ENCODE peak calls at places on chromosome 17, in nine cellular contexts. S is effector CD4-positive, alpha-beta T cell; Y is NCI-H460; M is fibroblast of pulmonary artery; B is GM04504; X is right atrium auricular region; D is memory B cell; Z is mesenteric fat pad; P is Right ventricle myocardium superior. I is an unnamed sample.

GRCh38 chr17:77312061-77312684 is 171.4 kb downstream of the SEC14L1 start:
- DNase-seq in Z (no peak), Y (no peak), M (no peak), P (peak), D (no peak), S (no peak), X (no peak), B (no peak), I (no peak)

GRCh38 chr17:35918665-35919064 is 11.9 kb downstream of the RDM1 start:
- DNase-seq in Z (no peak), M (peak), Y (no peak), P (no peak), X (no peak), D (no peak), S (no peak), B (no peak), I (no peak)

GRCh38 chr17:56715613-56716357 is 117.9 kb downstream of the C17orf67 start:
- DNase-seq in S (peak), D (peak), Z (no peak), M (peak), Y (peak), X (peak), P (peak), B (peak), I (peak)

GRCh38 chr17:77859411-77859810 is 99.1 kb upstream of the TNRC6C start:
- DNase-seq in X (no peak), D (no peak), B (no peak), Z (no peak), Y (no peak), M (no peak), S (no peak), P (no peak), I (no peak)

GRCh38 chr17:8479431-8479947 is 43.8 kb downstream of the NDEL1 start:
- DNase-seq in Y (no peak), D (no peak), Z (peak), B (peak), M (peak), X (no peak), P (peak), S (no peak), I (no peak)

GRCh38 chr17:28481081-28481571 is 7.7 kb downstream of the SLC13A2 start:
- DNase-seq in X (no peak), S (no peak), D (no peak), P (no peak), Z (no peak), Y (no peak), M (no peak), B (no peak), I (no peak)

GRCh38 chr17:34305061-34305460 is 14.2 kb upstream of the CCL8 start:
- DNase-seq in S (no peak), D (no peak), X (no peak), P (no peak), Y (no peak), M (no peak), B (no peak), Z (no peak), I (no peak)

GRCh38 chr17:57963149-57963511 is 7.9 kb upstream of the CUEDC1 start:
- DNase-seq in D (no peak), Y (no peak), M (no peak), P (no peak), Z (no peak), B (no peak), S (no peak), X (no peak), I (no peak)

GRCh38 chr17:40121191-40121885 is 433 bp upstream of the MSL1 start:
- DNase-seq in B (no peak), S (no peak), M (peak), D (no peak), Z (peak), P (peak), X (no peak), Y (no peak), I (no peak)

GRCh38 chr17:77297693-77298666 is 157.2 kb downstream of the SEC14L1 start:
- DNase-seq in P (no peak), Z (no peak), S (no peak), M (no peak), D (no peak), X (no peak), B (no peak), Y (no peak), I (no peak)